ENCODE peak calls at places on chromosomes 4 and X, in six cellular contexts. B is body of pancreas, H is H1, S is heart right ventricle, J is stomach, I is thoracic aorta. G is an unnamed sample.

GRCh38 chr4:176753049-176753448 is 39.7 kb downstream of the VEGFC start:
- DNase-seq in B (no peak), H (no peak), S (no peak), J (no peak), I (no peak), G (peak; percentile 72)

GRCh38 chr4:13483142-13484044 is 747 bp downstream of the RAB28 start:
- DNase-seq in B (peak; percentile 40), H (no peak), S (peak; percentile 39), J (peak; percentile 39), I (peak; percentile 24), G (peak; percentile 79)

GRCh38 chrX:110120025-110120424 is 117.1 kb downstream of the TMEM164 start:
- DNase-seq in B (peak; percentile 53), H (no peak), S (no peak), J (peak; percentile 68), I (peak; percentile 2), G (no peak)

GRCh38 chrX:63186137-63186536 is 165.0 kb downstream of the SPIN4 start:
- DNase-seq in B (no peak), H (no peak), S (no peak), J (no peak), I (no peak), G (no peak)

GRCh38 chr4:64771149-64771548 is 361.9 kb upstream of the TECRL start:
- DNase-seq in B (no peak), H (no peak), S (no peak), J (no peak), I (no peak), G (no peak)

GRCh38 chr4:57777871-57778270 is 667.7 kb upstream of the IGFBP7 start:
- DNase-seq in B (no peak), H (no peak), S (no peak), J (no peak), I (no peak), G (no peak)

GRCh38 chrX:24241822-24242648 is 71.8 kb downstream of the SUPT20HL2 start:
- DNase-seq in B (peak; percentile 55), H (no peak), S (peak; percentile 32), J (no peak), I (no peak), G (peak; percentile 60)

GRCh38 chrX:38985945-38986344 is 184.7 kb downstream of the MID1IP1 start:
- DNase-seq in B (no peak), H (no peak), S (no peak), J (no peak), I (no peak), G (no peak)

GRCh38 chr4:129526812-129527211 is 430.9 kb downstream of the C4orf33 start:
- DNase-seq in B (no peak), H (no peak), S (no peak), J (no peak), I (no peak), G (peak; percentile 39)

GRCh38 chr4:73978886-73979285 is 2.9 kb downstream of the PF4 start:
- DNase-seq in B (no peak), H (no peak), S (no peak), J (no peak), I (no peak), G (peak; percentile 87)

GRCh38 chr4:88275949-88276515 is 8.3 kb downstream of the PPM1K start:
- DNase-seq in B (no peak), H (no peak), S (no peak), J (no peak), I (no peak), G (no peak)

GRCh38 chr4:73735231-73735630 is 5.1 kb upstream of the CXCL8 start:
- DNase-seq in B (no peak), H (no peak), S (no peak), J (no peak), I (no peak), G (no peak)

GRCh38 chr4:89254847-89255246 is 52.8 kb downstream of the GPRIN3 start:
- DNase-seq in B (peak; percentile 48), H (no peak), S (no peak), J (peak; percentile 40), I (no peak), G (peak; percentile 41)

DNA sequence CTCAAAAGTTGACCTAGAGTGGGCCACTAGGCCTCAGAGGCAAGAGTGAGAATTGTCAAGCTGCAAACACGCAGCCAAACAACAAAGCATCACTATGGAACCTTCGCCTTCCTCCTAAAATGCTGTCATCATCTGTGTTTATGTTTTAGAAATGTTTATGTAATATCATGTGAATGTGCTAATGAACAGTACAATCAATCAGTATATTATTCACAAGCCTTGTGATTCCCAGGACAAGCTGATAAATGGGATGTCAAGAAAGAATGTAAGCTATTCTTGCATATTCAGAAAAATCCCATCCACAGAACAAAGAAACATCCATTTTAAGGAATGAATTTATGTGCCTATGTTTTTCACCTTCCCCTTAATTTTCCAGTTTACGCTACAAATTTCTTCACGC is 65.6 kb downstream of the LEF1 start:
- DNase-seq in B (no peak), H (no peak), S (no peak), J (no peak), I (no peak), G (no peak)
- H3K4me1 ChIP-seq in B (no peaks in the 10 kb centered on the region), H (no peaks in the 10 kb centered on the region), S (no peaks in the 10 kb centered on the region), J (no peaks in the 10 kb centered on the region), I (no peaks in the 10 kb centered on the region), G (peaks cover 16% of the 10 kb centered on the region)

GRCh38 chrX:137929951-137930350 is 364.0 kb downstream of the ZIC3 start:
- DNase-seq in B (no peak), H (no peak), S (no peak), J (no peak), I (no peak), G (no peak)

GRCh38 chrX:137930562-137930961 is 364.6 kb downstream of the ZIC3 start:
- DNase-seq in B (no peak), H (no peak), S (no peak), J (no peak), I (no peak), G (no peak)

DNA sequence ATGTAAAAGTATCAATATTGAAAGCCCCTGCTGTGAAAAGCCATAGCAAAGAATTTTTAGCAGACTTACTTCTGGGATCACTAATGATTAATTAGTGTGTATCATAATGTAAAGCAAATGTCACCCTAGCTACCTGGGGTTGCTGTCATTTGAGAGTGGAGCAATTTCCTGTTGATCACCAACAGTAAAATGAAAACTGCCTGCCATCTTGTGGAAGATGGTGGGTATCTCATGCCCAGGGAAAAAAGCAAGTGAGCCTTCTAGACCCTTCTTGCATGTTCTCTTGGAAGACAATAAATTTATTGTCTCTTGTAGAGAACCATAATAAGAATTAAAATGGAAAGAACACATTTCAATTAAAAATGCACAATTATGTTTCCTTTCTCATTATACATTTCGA is 360.2 kb downstream of the ZIC3 start:
- DNase-seq in B (no peak), H (no peak), S (no peak), J (no peak), I (no peak), G (no peak)
- TF ChIP-seq CTCF in B (no peak), H (no peak), S (no peak), J (no peak), I (no peak), G (no peak)

GRCh38 chrX:49163555-49164419 is 1.2 kb downstream of the MAGIX start:
- DNase-seq in B (peak; percentile 86), H (peak; percentile 49), S (peak; percentile 89), J (peak; percentile 86), I (peak; percentile 50), G (peak; percentile 87)

GRCh38 chrX:49164589-49165360 is 2.2 kb downstream of the MAGIX start:
- DNase-seq in B (no peak), H (no peak), S (no peak), J (no peak), I (no peak), G (no peak)

GRCh38 chrX:49166914-49167739 is 4.6 kb downstream of the MAGIX start:
- DNase-seq in B (no peak), H (no peak), S (peak; percentile 72), J (peak; percentile 51), I (peak; percentile 47), G (peak; percentile 87)

GRCh38 chrX:49165901-49166881 is 3.6 kb downstream of the MAGIX start:
- DNase-seq in B (peak; percentile 61), H (peak; percentile 83), S (peak; percentile 83), J (peak; percentile 66), I (no peak), G (peak; percentile 76)

GRCh38 chrX:49167740-49168108 is 4.0 kb upstream of the PLP2 start:
- DNase-seq in B (no peak), H (no peak), S (no peak), J (no peak), I (no peak), G (no peak)
- H3K27ac ChIP-seq in B (peak overlapping the region; percentile 83), H (no peak overlapping the region), S (peak overlapping the region; percentile 91), J (peak overlapping the region; percentile 90), I (peak overlapping the region; percentile 85), G (peak overlapping the region; percentile 79)

DNA sequence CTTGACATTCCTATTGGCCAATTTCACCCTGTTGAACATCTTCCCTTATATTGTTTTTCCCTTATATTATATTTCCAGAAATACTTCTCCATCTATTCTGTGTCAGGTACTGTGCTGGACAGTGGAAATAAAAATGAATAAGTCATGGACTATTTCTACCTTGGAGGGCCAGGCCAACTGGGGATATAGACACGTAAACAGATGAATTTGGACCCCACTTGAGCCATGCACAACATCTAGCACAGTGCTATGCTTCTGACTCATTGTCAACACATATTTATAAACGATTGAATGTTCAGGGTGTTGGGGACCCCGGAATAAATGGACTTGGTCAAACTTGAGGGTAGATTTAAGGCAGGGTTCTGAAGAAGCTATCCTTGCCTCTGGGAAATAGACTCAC is 111.1 kb downstream of the ANK2 start:
- DNase-seq in B (no peak), H (no peak), S (no peak), J (no peak), I (no peak), G (no peak)
- H3K4me1 ChIP-seq in B (no peaks in the 10 kb centered on the region), H (no peaks in the 10 kb centered on the region), S (no peaks in the 10 kb centered on the region), J (no peaks in the 10 kb centered on the region), I (no peaks in the 10 kb centered on the region), G (no peaks in the 10 kb centered on the region)

GRCh38 chrX:23035493-23035892 is 35.7 kb downstream of the DDX53 start:
- DNase-seq in B (no peak), H (no peak), S (no peak), J (no peak), I (no peak), G (no peak)
- TF ChIP-seq CTCF in B (no peak), H (peak; percentile 29), S (no peak), J (no peak), I (no peak), G (no peak)

DNA sequence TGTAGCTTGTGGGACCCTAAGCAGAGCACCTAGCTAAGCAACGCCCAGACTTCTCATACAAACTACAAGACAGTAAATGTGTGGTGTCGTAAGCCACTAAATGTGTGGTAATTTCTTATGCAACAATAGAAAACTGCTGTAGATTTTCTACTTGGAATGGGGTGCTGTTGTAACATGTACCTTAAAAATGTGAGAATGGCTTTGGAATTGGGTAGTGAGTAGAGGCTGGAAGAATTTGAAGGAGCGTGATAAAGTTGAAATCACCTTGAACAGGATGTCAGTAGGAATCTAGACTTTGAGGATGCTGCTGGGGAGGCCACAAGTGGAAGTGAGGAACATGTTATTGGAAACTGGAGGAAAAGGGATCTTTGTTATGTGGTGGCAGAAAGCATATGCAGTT is 43.2 kb upstream of the FUNDC1 start:
- DNase-seq in B (no peak), H (no peak), S (no peak), J (no peak), I (no peak), G (no peak)
- H3K27ac ChIP-seq in B (no peak overlapping the region), H (no peak overlapping the region), S (no peak overlapping the region), J (no peak overlapping the region), I (no peak overlapping the region), G (no peak overlapping the region)